ENCODE peak calls at places on chromosomes 3 and 15, in ten cellular contexts. K, T, Z, I, N, F, E, J, R and O are unnamed samples.

GRCh38 chr3:186354100-186354499 is 7.9 kb downstream of the DGKG start:
- DNase-seq in K (no peak), T (no peak), Z (no peak), I (no peak), N (no peak), F (no peak), E (no peak), J (no peak), R (no peak), O (no peak)

GRCh38 chr3:109731639-109732473 is 394.5 kb upstream of the DPPA4 start:
- DNase-seq in K (peak), T (no peak), Z (peak), I (peak), N (no peak), F (peak), E (peak), J (no peak), R (peak), O (peak)

GRCh38 chr3:143327388-143327787 is 207.8 kb downstream of the CHST2 start:
- DNase-seq in K (no peak), T (no peak), Z (peak), I (no peak), N (no peak), F (no peak), E (no peak), J (no peak), R (peak), O (no peak)

GRCh38 chr3:155032918-155033317 is 47.2 kb upstream of the MME start:
- DNase-seq in K (no peak), T (no peak), Z (peak), I (peak), N (no peak), F (no peak), E (no peak), J (no peak), R (peak), O (no peak)

GRCh38 chr3:71135373-71136088 is 448.0 kb downstream of the FOXP1 start:
- DNase-seq in K (no peak), T (no peak), Z (no peak), I (peak), N (peak), F (no peak), E (no peak), J (no peak), R (no peak), O (no peak)

GRCh38 chr3:72082121-72082715 is 297.3 kb upstream of the PROK2 start:
- DNase-seq in K (no peak), T (no peak), Z (peak), I (no peak), N (no peak), F (no peak), E (peak), J (no peak), R (peak), O (peak)

GRCh38 chr3:126613481-126614187 is 41.3 kb downstream of the TXNRD3 start:
- DNase-seq in K (no peak), T (no peak), Z (no peak), I (peak), N (no peak), F (no peak), E (no peak), J (no peak), R (peak), O (no peak)

GRCh38 chr15:76837474-76837873 is 67.7 kb downstream of the SCAPER start:
- DNase-seq in K (no peak), T (no peak), Z (no peak), I (no peak), N (no peak), F (no peak), E (no peak), J (no peak), R (no peak), O (no peak)

GRCh38 chr3:197356275-197356674 is 57.9 kb upstream of the DLG1 start:
- DNase-seq in K (peak), T (no peak), Z (no peak), I (no peak), N (no peak), F (no peak), E (no peak), J (no peak), R (no peak), O (no peak)

GRCh38 chr15:69161878-69162213 is 1.4 kb downstream of the GLCE start:
- DNase-seq in K (no peak), T (no peak), Z (peak), I (peak), N (no peak), F (no peak), E (no peak), J (no peak), R (no peak), O (peak)

GRCh38 chr15:69159805-69160140 is 662 bp upstream of the GLCE start:
- DNase-seq in K (no peak), T (no peak), Z (no peak), I (no peak), N (no peak), F (no peak), E (no peak), J (no peak), R (no peak), O (no peak)

GRCh38 chr15:69160976-69161877 is 792 bp downstream of the GLCE start:
- DNase-seq in K (peak), T (no peak), Z (no peak), I (peak), N (peak), F (peak), E (peak), J (no peak), R (peak), O (peak)

GRCh38 chr15:69158843-69159240 is 1.6 kb upstream of the GLCE start:
- DNase-seq in K (no peak), T (no peak), Z (no peak), I (no peak), N (no peak), F (no peak), E (no peak), J (no peak), R (no peak), O (no peak)

GRCh38 chr15:69160141-69160975 is at the start of gene GLCE:
- DNase-seq in K (peak), T (peak), Z (peak), I (peak), N (peak), F (peak), E (peak), J (peak), R (peak), O (peak)
- TF ChIP-seq POLR2A in K (peak), T (peak), Z (peak), I (peak), N (peak), F (peak), E (peak), J (peak), R (peak), O (peak)

DNA sequence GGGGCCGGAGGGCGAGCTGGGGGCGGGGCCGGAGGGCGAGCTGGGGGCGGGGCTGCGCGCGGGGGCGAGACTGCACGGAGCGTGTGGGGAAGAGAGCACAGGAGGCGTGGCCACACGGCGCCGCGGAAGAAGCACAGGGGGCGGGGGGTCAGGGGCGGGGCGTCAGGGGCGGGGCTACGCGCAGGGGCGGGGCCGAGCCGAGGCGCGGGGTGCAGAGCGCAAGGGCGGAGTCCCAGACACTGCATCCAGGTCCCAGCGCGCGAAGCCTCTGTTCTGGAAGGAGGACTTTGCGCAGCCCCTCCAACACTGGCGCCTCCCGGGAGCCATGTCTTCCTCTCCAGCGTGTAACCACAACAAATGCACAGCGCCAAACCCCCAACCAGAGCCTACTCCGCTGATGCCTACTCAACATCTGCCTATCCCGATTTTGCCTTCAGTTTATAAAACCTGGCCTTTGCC is 105.4 kb downstream of the IQSEC1 start:
- DNase-seq in K (peak), T (peak), Z (peak), I (peak), N (peak), F (peak), E (peak), J (peak), R (peak), O (peak)
- TF ChIP-seq POLR2A in K (peak), T (no peak), Z (no peak), I (no peak), N (no peak), F (no peak), E (no peak), J (no peak), R (no peak), O (peak)

DNA sequence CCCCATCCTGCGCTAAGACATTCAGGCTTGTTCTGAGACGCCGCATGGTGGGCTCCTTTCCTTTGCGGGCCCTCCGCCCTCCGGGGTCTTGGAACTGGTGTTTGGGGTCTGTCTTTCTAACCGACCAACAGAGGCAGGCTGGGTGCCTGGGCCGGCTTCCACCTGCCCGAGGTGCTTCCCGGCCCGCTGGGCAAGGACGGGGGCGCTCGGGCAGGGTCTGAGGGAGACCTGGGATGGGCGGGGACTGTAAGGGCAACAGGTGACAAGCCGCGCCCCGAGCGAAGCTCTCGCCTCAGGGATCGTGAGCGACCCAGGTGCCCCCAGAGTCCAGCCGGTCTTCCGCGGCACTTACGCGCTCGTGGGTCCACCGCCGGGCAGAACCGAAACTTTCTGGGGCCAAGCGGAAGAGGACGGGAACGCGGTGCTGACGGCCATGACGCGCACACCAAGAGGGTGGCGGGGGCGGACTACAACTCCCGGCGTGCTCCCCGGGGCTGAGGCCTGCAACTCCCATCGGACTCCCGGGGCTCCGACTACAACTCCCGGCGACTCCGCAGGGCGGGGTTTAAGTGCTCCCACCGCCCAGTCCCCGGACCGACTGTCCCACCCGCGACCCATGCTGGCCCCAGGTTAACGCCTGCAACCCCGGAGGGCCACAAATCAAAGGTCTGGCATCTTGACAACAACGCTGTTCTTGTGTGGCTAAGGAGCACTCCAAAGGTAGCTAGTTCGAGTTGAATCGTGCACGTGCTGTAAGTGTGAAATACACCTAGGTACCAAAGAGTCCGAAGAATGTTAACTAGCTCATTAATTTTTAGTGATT is at the start of gene FYCO1:
- DNase-seq in K (peak), T (peak), Z (peak), I (peak), N (peak), F (peak), E (peak), J (peak), R (peak), O (peak)
- TF ChIP-seq POLR2A in K (peak), T (peak), Z (peak), I (peak), N (peak), F (peak), E (no peak), J (peak), R (peak), O (peak)

GRCh38 chr3:183884437-183885296 is at the start of gene PARL:
- DNase-seq in K (peak), T (peak), Z (peak), I (peak), N (peak), F (peak), E (peak), J (peak), R (peak), O (peak)
- TF ChIP-seq POLR2A in K (peak), T (peak), Z (peak), I (no peak), N (no peak), F (peak), E (peak), J (no peak), R (peak), O (peak)

GRCh38 chr3:50390523-50391177 is 31.3 kb upstream of the TMEM115 start:
- DNase-seq in K (peak), T (no peak), Z (peak), I (no peak), N (peak), F (no peak), E (peak), J (no peak), R (no peak), O (peak)
- TF ChIP-seq POLR2A in K (no peak), T (no peak), Z (no peak), I (no peak), N (no peak), F (no peak), E (no peak), J (no peak), R (no peak), O (no peak)

DNA sequence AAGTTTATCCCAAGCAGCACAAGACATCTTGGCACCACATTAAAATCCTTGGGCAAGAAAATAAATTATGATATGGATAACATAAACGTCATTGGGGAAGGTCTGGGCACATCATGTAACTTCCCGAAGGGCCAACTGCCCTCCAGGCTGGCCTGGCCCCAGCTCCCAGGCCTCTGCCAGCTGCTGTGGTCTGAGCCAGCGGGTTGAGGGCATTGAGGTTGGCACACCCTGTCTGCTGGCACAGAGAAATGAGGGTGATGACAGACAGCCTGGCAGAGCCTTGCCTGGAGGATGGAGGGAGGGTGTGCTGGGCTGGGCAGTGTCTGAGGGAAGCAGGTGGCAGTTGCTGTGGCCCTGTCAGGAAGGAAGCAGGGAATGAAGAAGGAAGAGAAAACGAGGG is 3.3 kb upstream of the RBSN start:
- DNase-seq in K (peak), T (no peak), Z (no peak), I (no peak), N (no peak), F (no peak), E (peak), J (peak), R (no peak), O (no peak)
- TF ChIP-seq POLR2A in K (no peak), T (no peak), Z (no peak), I (no peak), N (no peak), F (no peak), E (no peak), J (no peak), R (no peak), O (peak)

GRCh38 chr3:121545564-121546455 is at the start of gene POLQ:
- DNase-seq in K (peak), T (peak), Z (peak), I (peak), N (peak), F (peak), E (peak), J (peak), R (peak), O (peak)
- TF ChIP-seq POLR2A in K (no peak), T (no peak), Z (peak), I (peak), N (no peak), F (peak), E (no peak), J (no peak), R (peak), O (peak)

DNA sequence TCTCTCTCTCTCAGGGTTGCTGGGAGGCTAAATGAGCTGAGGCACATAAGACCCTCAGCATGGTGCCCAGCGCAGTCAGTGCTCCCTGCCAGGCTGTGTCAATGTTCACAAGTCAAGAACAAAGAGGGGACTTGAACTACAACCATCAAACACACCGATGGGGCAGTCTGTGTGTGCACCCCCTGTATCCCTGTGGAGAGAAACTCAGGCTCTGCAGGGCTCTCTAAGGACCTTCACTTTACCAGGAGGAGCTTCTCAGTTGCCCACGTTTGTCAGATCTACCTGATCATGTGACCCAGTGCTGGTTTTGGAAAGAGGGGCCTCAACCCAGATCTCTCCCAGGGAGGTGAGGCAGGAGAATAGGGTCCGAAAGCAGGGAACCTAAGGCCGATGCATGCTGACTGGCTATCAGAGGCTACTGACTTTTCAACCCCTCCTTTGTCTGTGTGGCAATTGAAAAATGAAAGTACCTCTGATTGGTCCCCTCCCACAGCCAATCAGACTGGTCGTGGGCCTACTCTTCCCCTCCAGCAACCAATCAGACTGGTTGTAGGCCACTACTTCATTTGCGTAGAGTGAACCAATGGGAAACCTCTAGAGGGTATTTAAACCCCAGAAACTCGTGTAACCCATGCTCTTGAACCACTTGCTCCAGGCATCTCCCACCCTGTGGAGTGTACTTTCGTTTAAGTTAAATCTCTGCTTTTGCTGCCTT is 34.0 kb downstream of the RHCG start:
- DNase-seq in K (no peak), T (no peak), Z (no peak), I (peak), N (no peak), F (no peak), E (no peak), J (no peak), R (peak), O (peak)
- TF ChIP-seq POLR2A in K (no peak), T (no peak), Z (no peak), I (no peak), N (no peak), F (no peak), E (no peak), J (no peak), R (peak), O (no peak)

GRCh38 chr3:194685723-194686413 is at the start of gene FAM43A:
- DNase-seq in K (peak), T (peak), Z (peak), I (peak), N (peak), F (peak), E (peak), J (peak), R (peak), O (peak)
- TF ChIP-seq POLR2A in K (peak), T (peak), Z (peak), I (peak), N (peak), F (peak), E (peak), J (peak), R (peak), O (peak)